ENCODE peak calls at places on chromosomes 4 and X, in ten cellular contexts. One of them, this sample, is unnamed.

GRCh38 chr4:26584725-26585124 is 841 bp downstream of the TBC1D19 start:
- DNase-seq in adrenal gland: no peak
- DNase-seq in fibroblast of pulmonary artery: no peak
- DNase-seq in BE2C: no peak
- DNase-seq in fibroblast of mammary gland: peak; percentile 51
- DNase-seq in aorta: no peak
- DNase-seq in IMR-90: no peak
- DNase-seq in fibroblast of lung: no peak
- DNase-seq in bronchial epithelial cell: peak; percentile 25
- DNase-seq in CD8-positive, alpha-beta memory T cell: no peak
- DNase-seq in this sample: peak; percentile 51

GRCh38 chr4:41957634-41958033 is 22.4 kb downstream of the TMEM33 start:
- DNase-seq in adrenal gland: no peak
- DNase-seq in fibroblast of pulmonary artery: peak; percentile 23
- DNase-seq in BE2C: no peak
- DNase-seq in fibroblast of mammary gland: peak; percentile 28
- DNase-seq in aorta: no peak
- DNase-seq in IMR-90: peak; percentile 5
- DNase-seq in fibroblast of lung: peak; percentile 17
- DNase-seq in bronchial epithelial cell: peak; percentile 27
- DNase-seq in CD8-positive, alpha-beta memory T cell: no peak
- DNase-seq in this sample: peak; percentile 25

GRCh38 chr4:140137654-140138053 is 16.3 kb downstream of the MAML3 start:
- DNase-seq in adrenal gland: no peak
- DNase-seq in fibroblast of pulmonary artery: peak; percentile 62
- DNase-seq in BE2C: no peak
- DNase-seq in fibroblast of mammary gland: peak; percentile 15
- DNase-seq in aorta: no peak
- DNase-seq in IMR-90: peak; percentile 59
- DNase-seq in fibroblast of lung: peak; percentile 47
- DNase-seq in bronchial epithelial cell: no peak
- DNase-seq in CD8-positive, alpha-beta memory T cell: no peak
- DNase-seq in this sample: no peak

GRCh38 chrX:80266287-80266686 is 154.0 kb upstream of the TENT5D start:
- DNase-seq in adrenal gland: no peak
- DNase-seq in fibroblast of pulmonary artery: no peak
- DNase-seq in BE2C: no peak
- DNase-seq in fibroblast of mammary gland: no peak
- DNase-seq in aorta: no peak
- DNase-seq in IMR-90: no peak
- DNase-seq in fibroblast of lung: no peak
- DNase-seq in bronchial epithelial cell: no peak
- DNase-seq in CD8-positive, alpha-beta memory T cell: no peak
- DNase-seq in this sample: no peak

GRCh38 chr4:88158038-88158359 is 440 bp downstream of the ABCG2 start:
- DNase-seq in adrenal gland: no peak
- DNase-seq in fibroblast of pulmonary artery: no peak
- DNase-seq in BE2C: no peak
- DNase-seq in fibroblast of mammary gland: no peak
- DNase-seq in aorta: no peak
- DNase-seq in IMR-90: no peak
- DNase-seq in fibroblast of lung: no peak
- DNase-seq in bronchial epithelial cell: no peak
- DNase-seq in CD8-positive, alpha-beta memory T cell: no peak
- DNase-seq in this sample: no peak

GRCh38 chr4:101258782-101259353 is 88.5 kb downstream of the PPP3CA start:
- DNase-seq in adrenal gland: peak; percentile 45
- DNase-seq in fibroblast of pulmonary artery: no peak
- DNase-seq in BE2C: no peak
- DNase-seq in fibroblast of mammary gland: peak; percentile 18
- DNase-seq in aorta: no peak
- DNase-seq in IMR-90: no peak
- DNase-seq in fibroblast of lung: no peak
- DNase-seq in bronchial epithelial cell: no peak
- DNase-seq in CD8-positive, alpha-beta memory T cell: no peak
- DNase-seq in this sample: no peak

GRCh38 chrX:134419784-134420183 is 40.2 kb upstream of the HPRT1 start:
- DNase-seq in adrenal gland: no peak
- DNase-seq in fibroblast of pulmonary artery: no peak
- DNase-seq in BE2C: no peak
- DNase-seq in fibroblast of mammary gland: no peak
- DNase-seq in aorta: no peak
- DNase-seq in IMR-90: no peak
- DNase-seq in fibroblast of lung: no peak
- DNase-seq in bronchial epithelial cell: no peak
- DNase-seq in CD8-positive, alpha-beta memory T cell: no peak
- DNase-seq in this sample: no peak

GRCh38 chrX:144637731-144638130 is 609.6 kb upstream of the SPANXN1 start:
- DNase-seq in adrenal gland: no peak
- DNase-seq in fibroblast of pulmonary artery: no peak
- DNase-seq in BE2C: no peak
- DNase-seq in fibroblast of mammary gland: peak; percentile 28
- DNase-seq in aorta: no peak
- DNase-seq in IMR-90: no peak
- DNase-seq in fibroblast of lung: no peak
- DNase-seq in bronchial epithelial cell: no peak
- DNase-seq in CD8-positive, alpha-beta memory T cell: no peak
- DNase-seq in this sample: peak; percentile 12

GRCh38 chr4:46934731-46935130 is 25.7 kb upstream of the COX7B2 start:
- DNase-seq in adrenal gland: no peak
- DNase-seq in fibroblast of pulmonary artery: no peak
- DNase-seq in BE2C: no peak
- DNase-seq in fibroblast of mammary gland: no peak
- DNase-seq in aorta: no peak
- DNase-seq in IMR-90: no peak
- DNase-seq in fibroblast of lung: no peak
- DNase-seq in bronchial epithelial cell: no peak
- DNase-seq in CD8-positive, alpha-beta memory T cell: no peak
- DNase-seq in this sample: no peak

GRCh38 chrX:33194289-33194688 is 17.1 kb downstream of the DMD start:
- DNase-seq in adrenal gland: no peak
- DNase-seq in fibroblast of pulmonary artery: no peak
- DNase-seq in BE2C: no peak
- DNase-seq in fibroblast of mammary gland: no peak
- DNase-seq in aorta: no peak
- DNase-seq in IMR-90: no peak
- DNase-seq in fibroblast of lung: no peak
- DNase-seq in bronchial epithelial cell: no peak
- DNase-seq in CD8-positive, alpha-beta memory T cell: no peak
- DNase-seq in this sample: no peak

GRCh38 chr4:39539026-39539690 is 11.9 kb upstream of the UGDH start:
- DNase-seq in adrenal gland: no peak
- DNase-seq in fibroblast of pulmonary artery: no peak
- DNase-seq in BE2C: no peak
- DNase-seq in fibroblast of mammary gland: no peak
- DNase-seq in aorta: no peak
- DNase-seq in IMR-90: peak; percentile 50
- DNase-seq in fibroblast of lung: peak; percentile 57
- DNase-seq in bronchial epithelial cell: peak; percentile 74
- DNase-seq in CD8-positive, alpha-beta memory T cell: no peak
- DNase-seq in this sample: peak; percentile 35
- H3K4me3 ChIP-seq in adrenal gland: no peak overlapping the region
- H3K4me3 ChIP-seq in fibroblast of pulmonary artery: no peak overlapping the region
- H3K4me3 ChIP-seq in BE2C: no peak overlapping the region
- H3K4me3 ChIP-seq in fibroblast of mammary gland: no peak overlapping the region
- H3K4me3 ChIP-seq in aorta: no peak overlapping the region
- H3K4me3 ChIP-seq in IMR-90: no peak overlapping the region
- H3K4me3 ChIP-seq in fibroblast of lung: no peak overlapping the region
- H3K4me3 ChIP-seq in bronchial epithelial cell: no peak overlapping the region
- H3K4me3 ChIP-seq in CD8-positive, alpha-beta memory T cell: no peak overlapping the region
- H3K4me3 ChIP-seq in this sample: no peak overlapping the region

GRCh38 chrX:131791608-131792355 is 231.3 kb upstream of the STK26 start:
- DNase-seq in adrenal gland: no peak
- DNase-seq in fibroblast of pulmonary artery: no peak
- DNase-seq in BE2C: no peak
- DNase-seq in fibroblast of mammary gland: peak; percentile 18
- DNase-seq in aorta: no peak
- DNase-seq in IMR-90: peak; percentile 10
- DNase-seq in fibroblast of lung: no peak
- DNase-seq in bronchial epithelial cell: no peak
- DNase-seq in CD8-positive, alpha-beta memory T cell: no peak
- DNase-seq in this sample: no peak

GRCh38 chrX:131789664-131790063 is 233.4 kb upstream of the STK26 start:
- DNase-seq in adrenal gland: no peak
- DNase-seq in fibroblast of pulmonary artery: no peak
- DNase-seq in BE2C: no peak
- DNase-seq in fibroblast of mammary gland: no peak
- DNase-seq in aorta: no peak
- DNase-seq in IMR-90: no peak
- DNase-seq in fibroblast of lung: no peak
- DNase-seq in bronchial epithelial cell: no peak
- DNase-seq in CD8-positive, alpha-beta memory T cell: no peak
- DNase-seq in this sample: no peak

GRCh38 chrX:131792356-131792749 is 230.7 kb upstream of the STK26 start:
- DNase-seq in adrenal gland: peak; percentile 96
- DNase-seq in fibroblast of pulmonary artery: no peak
- DNase-seq in BE2C: no peak
- DNase-seq in fibroblast of mammary gland: peak; percentile 93
- DNase-seq in aorta: peak; percentile 93
- DNase-seq in IMR-90: peak; percentile 94
- DNase-seq in fibroblast of lung: no peak
- DNase-seq in bronchial epithelial cell: no peak
- DNase-seq in CD8-positive, alpha-beta memory T cell: no peak
- DNase-seq in this sample: no peak

GRCh38 chrX:131795442-131796229 is 227.5 kb upstream of the STK26 start:
- DNase-seq in adrenal gland: no peak
- DNase-seq in fibroblast of pulmonary artery: no peak
- DNase-seq in BE2C: no peak
- DNase-seq in fibroblast of mammary gland: no peak
- DNase-seq in aorta: no peak
- DNase-seq in IMR-90: no peak
- DNase-seq in fibroblast of lung: no peak
- DNase-seq in bronchial epithelial cell: no peak
- DNase-seq in CD8-positive, alpha-beta memory T cell: no peak
- DNase-seq in this sample: no peak

GRCh38 chrX:131792789-131793462 is 230.2 kb upstream of the STK26 start:
- DNase-seq in adrenal gland: peak; percentile 95
- DNase-seq in fibroblast of pulmonary artery: no peak
- DNase-seq in BE2C: no peak
- DNase-seq in fibroblast of mammary gland: peak; percentile 94
- DNase-seq in aorta: peak; percentile 91
- DNase-seq in IMR-90: peak; percentile 93
- DNase-seq in fibroblast of lung: no peak
- DNase-seq in bronchial epithelial cell: no peak
- DNase-seq in CD8-positive, alpha-beta memory T cell: no peak
- DNase-seq in this sample: no peak
- H3K4me3 ChIP-seq in adrenal gland: peak overlapping the region; percentile 59
- H3K4me3 ChIP-seq in fibroblast of pulmonary artery: no peak overlapping the region
- H3K4me3 ChIP-seq in BE2C: no peak overlapping the region
- H3K4me3 ChIP-seq in fibroblast of mammary gland: peak overlapping the region; percentile 41
- H3K4me3 ChIP-seq in aorta: no peak overlapping the region
- H3K4me3 ChIP-seq in IMR-90: peak overlapping the region; percentile 47
- H3K4me3 ChIP-seq in fibroblast of lung: peak overlapping the region; percentile 41
- H3K4me3 ChIP-seq in bronchial epithelial cell: no peak overlapping the region
- H3K4me3 ChIP-seq in CD8-positive, alpha-beta memory T cell: no peak overlapping the region
- H3K4me3 ChIP-seq in this sample: no peak overlapping the region

DNA sequence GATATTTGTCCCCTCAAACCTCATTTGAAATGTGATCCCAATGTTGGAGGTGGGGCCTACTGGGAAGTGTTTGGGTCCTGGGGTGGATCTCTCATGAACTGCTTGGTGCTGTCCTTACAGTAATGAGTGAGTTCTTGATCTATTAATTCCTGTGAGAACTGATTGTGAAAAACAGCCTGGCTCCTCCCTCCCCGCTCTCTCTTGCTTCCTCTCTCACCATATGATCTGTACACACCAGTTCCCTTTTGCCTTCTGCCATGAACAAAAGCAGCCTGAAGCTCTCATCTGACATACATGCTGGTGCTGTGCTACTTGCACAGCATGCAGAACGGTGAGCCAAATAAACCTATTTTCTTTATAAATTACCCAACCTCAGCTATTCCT is 11.2 kb upstream of the YIPF7 start:
- DNase-seq in adrenal gland: no peak
- DNase-seq in fibroblast of pulmonary artery: no peak
- DNase-seq in BE2C: no peak
- DNase-seq in fibroblast of mammary gland: no peak
- DNase-seq in aorta: no peak
- DNase-seq in IMR-90: no peak
- DNase-seq in fibroblast of lung: no peak
- DNase-seq in bronchial epithelial cell: peak; percentile 6
- DNase-seq in CD8-positive, alpha-beta memory T cell: no peak
- DNase-seq in this sample: no peak
- H3K4me3 ChIP-seq in adrenal gland: no peak overlapping the region
- H3K4me3 ChIP-seq in fibroblast of pulmonary artery: no peak overlapping the region
- H3K4me3 ChIP-seq in BE2C: no peak overlapping the region
- H3K4me3 ChIP-seq in fibroblast of mammary gland: no peak overlapping the region
- H3K4me3 ChIP-seq in aorta: no peak overlapping the region
- H3K4me3 ChIP-seq in IMR-90: no peak overlapping the region
- H3K4me3 ChIP-seq in fibroblast of lung: no peak overlapping the region
- H3K4me3 ChIP-seq in bronchial epithelial cell: no peak overlapping the region
- H3K4me3 ChIP-seq in CD8-positive, alpha-beta memory T cell: no peak overlapping the region
- H3K4me3 ChIP-seq in this sample: no peak overlapping the region

GRCh38 chr4:113978105-113978504 is 1.3 kb downstream of the ARSJ start:
- DNase-seq in adrenal gland: no peak
- DNase-seq in fibroblast of pulmonary artery: no peak
- DNase-seq in BE2C: no peak
- DNase-seq in fibroblast of mammary gland: no peak
- DNase-seq in aorta: no peak
- DNase-seq in IMR-90: no peak
- DNase-seq in fibroblast of lung: peak; percentile 44
- DNase-seq in bronchial epithelial cell: no peak
- DNase-seq in CD8-positive, alpha-beta memory T cell: no peak
- DNase-seq in this sample: no peak

GRCh38 chr4:113973349-113973748 is 6.1 kb downstream of the ARSJ start:
- DNase-seq in adrenal gland: no peak
- DNase-seq in fibroblast of pulmonary artery: no peak
- DNase-seq in BE2C: no peak
- DNase-seq in fibroblast of mammary gland: no peak
- DNase-seq in aorta: no peak
- DNase-seq in IMR-90: no peak
- DNase-seq in fibroblast of lung: no peak
- DNase-seq in bronchial epithelial cell: no peak
- DNase-seq in CD8-positive, alpha-beta memory T cell: no peak
- DNase-seq in this sample: no peak

GRCh38 chr4:113976937-113977855 is 2.3 kb downstream of the ARSJ start:
- DNase-seq in adrenal gland: no peak
- DNase-seq in fibroblast of pulmonary artery: peak; percentile 27
- DNase-seq in BE2C: no peak
- DNase-seq in fibroblast of mammary gland: peak; percentile 33
- DNase-seq in aorta: no peak
- DNase-seq in IMR-90: peak; percentile 31
- DNase-seq in fibroblast of lung: peak; percentile 56
- DNase-seq in bronchial epithelial cell: peak; percentile 41
- DNase-seq in CD8-positive, alpha-beta memory T cell: no peak
- DNase-seq in this sample: peak; percentile 39

GRCh38 chr4:113974467-113974866 is 5.0 kb downstream of the ARSJ start:
- DNase-seq in adrenal gland: no peak
- DNase-seq in fibroblast of pulmonary artery: no peak
- DNase-seq in BE2C: no peak
- DNase-seq in fibroblast of mammary gland: no peak
- DNase-seq in aorta: no peak
- DNase-seq in IMR-90: no peak
- DNase-seq in fibroblast of lung: no peak
- DNase-seq in bronchial epithelial cell: no peak
- DNase-seq in CD8-positive, alpha-beta memory T cell: no peak
- DNase-seq in this sample: no peak

DNA sequence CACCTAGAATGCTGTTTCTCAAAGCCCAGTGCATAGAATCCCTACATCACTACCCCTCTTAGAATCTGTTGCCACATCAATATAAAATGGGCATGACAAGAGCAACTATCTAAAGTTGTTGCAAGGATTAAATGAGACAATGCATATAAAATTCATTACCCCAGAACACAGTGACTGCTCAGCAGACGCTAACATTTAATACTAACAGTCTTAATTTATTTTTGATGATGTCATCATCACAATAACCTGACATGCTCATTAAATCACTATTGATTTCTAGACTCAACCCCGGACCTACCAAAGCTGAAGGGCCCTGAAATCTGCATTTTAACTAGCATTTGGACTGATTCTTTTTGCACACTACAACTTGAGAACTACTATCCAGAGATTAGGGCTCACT is 3.9 kb downstream of the ARSJ start:
- DNase-seq in adrenal gland: no peak
- DNase-seq in fibroblast of pulmonary artery: no peak
- DNase-seq in BE2C: no peak
- DNase-seq in fibroblast of mammary gland: no peak
- DNase-seq in aorta: no peak
- DNase-seq in IMR-90: no peak
- DNase-seq in fibroblast of lung: no peak
- DNase-seq in bronchial epithelial cell: no peak
- DNase-seq in CD8-positive, alpha-beta memory T cell: no peak
- DNase-seq in this sample: no peak
- H3K4me3 ChIP-seq in adrenal gland: no peak overlapping the region
- H3K4me3 ChIP-seq in fibroblast of pulmonary artery: peak overlapping the region; percentile 85
- H3K4me3 ChIP-seq in BE2C: no peak overlapping the region
- H3K4me3 ChIP-seq in fibroblast of mammary gland: peak overlapping the region; percentile 94
- H3K4me3 ChIP-seq in aorta: peak overlapping the region; percentile 77
- H3K4me3 ChIP-seq in IMR-90: peak overlapping the region; percentile 73
- H3K4me3 ChIP-seq in fibroblast of lung: peak overlapping the region; percentile 94
- H3K4me3 ChIP-seq in bronchial epithelial cell: peak overlapping the region; percentile 14
- H3K4me3 ChIP-seq in CD8-positive, alpha-beta memory T cell: no peak overlapping the region
- H3K4me3 ChIP-seq in this sample: peak overlapping the region; percentile 79

This sample was measured in cardiac fibroblast.